ENCODE peak calls at places on chromosomes 13 and 19, in seven cellular contexts. One of them, this sample, is unnamed.

GRCh38 chr13:34776390-34776981 is 165.6 kb upstream of the NBEA start:
- DNase-seq in sigmoid colon: no peak
- DNase-seq in HL-60: no peak
- DNase-seq in GM12892: no peak
- DNase-seq in endothelial cell of umbilical vein: no peak
- DNase-seq in suprapubic skin: no peak
- DNase-seq in HepG2: no peak
- DNase-seq in this sample: no peak

GRCh38 chr13:39779337-39780270 is 124.1 kb downstream of the COG6 start:
- DNase-seq in sigmoid colon: no peak
- DNase-seq in HL-60: no peak
- DNase-seq in GM12892: no peak
- DNase-seq in endothelial cell of umbilical vein: peak
- DNase-seq in suprapubic skin: no peak
- DNase-seq in HepG2: no peak
- DNase-seq in this sample: no peak

GRCh38 chr13:94673841-94674240 is 38.5 kb downstream of the SOX21 start:
- DNase-seq in sigmoid colon: no peak
- DNase-seq in HL-60: no peak
- DNase-seq in GM12892: no peak
- DNase-seq in endothelial cell of umbilical vein: no peak
- DNase-seq in suprapubic skin: no peak
- DNase-seq in HepG2: no peak
- DNase-seq in this sample: no peak

GRCh38 chr13:25046985-25047660 is 48.8 kb upstream of the PABPC3 start:
- DNase-seq in sigmoid colon: no peak
- DNase-seq in HL-60: no peak
- DNase-seq in GM12892: no peak
- DNase-seq in endothelial cell of umbilical vein: no peak
- DNase-seq in suprapubic skin: no peak
- DNase-seq in HepG2: no peak
- DNase-seq in this sample: peak

GRCh38 chr19:42494321-42494720 is 34.0 kb downstream of the CEACAM1 start:
- DNase-seq in sigmoid colon: no peak
- DNase-seq in HL-60: no peak
- DNase-seq in GM12892: no peak
- DNase-seq in endothelial cell of umbilical vein: no peak
- DNase-seq in suprapubic skin: no peak
- DNase-seq in HepG2: no peak
- DNase-seq in this sample: no peak

GRCh38 chr19:4390862-4391693 is 9.3 kb downstream of the SH3GL1 start:
- DNase-seq in sigmoid colon: no peak
- DNase-seq in HL-60: no peak
- DNase-seq in GM12892: no peak
- DNase-seq in endothelial cell of umbilical vein: peak
- DNase-seq in suprapubic skin: no peak
- DNase-seq in HepG2: peak
- DNase-seq in this sample: no peak

GRCh38 chr19:55099557-55100506 is 17.6 kb downstream of the PPP1R12C start:
- DNase-seq in sigmoid colon: no peak
- DNase-seq in HL-60: no peak
- DNase-seq in GM12892: no peak
- DNase-seq in endothelial cell of umbilical vein: no peak
- DNase-seq in suprapubic skin: no peak
- DNase-seq in HepG2: no peak
- DNase-seq in this sample: peak

GRCh38 chr13:30638301-30638700 is 20.6 kb downstream of the USPL1 start:
- DNase-seq in sigmoid colon: no peak
- DNase-seq in HL-60: no peak
- DNase-seq in GM12892: no peak
- DNase-seq in endothelial cell of umbilical vein: no peak
- DNase-seq in suprapubic skin: no peak
- DNase-seq in HepG2: no peak
- DNase-seq in this sample: no peak

GRCh38 chr13:113669231-113669870 is 2.3 kb downstream of the GRK1 start:
- DNase-seq in sigmoid colon: peak
- DNase-seq in HL-60: no peak
- DNase-seq in GM12892: no peak
- DNase-seq in endothelial cell of umbilical vein: no peak
- DNase-seq in suprapubic skin: peak
- DNase-seq in HepG2: no peak
- DNase-seq in this sample: peak

GRCh38 chr13:79860757-79861156 is 379.8 kb downstream of the NDFIP2 start:
- DNase-seq in sigmoid colon: no peak
- DNase-seq in HL-60: no peak
- DNase-seq in GM12892: no peak
- DNase-seq in endothelial cell of umbilical vein: no peak
- DNase-seq in suprapubic skin: no peak
- DNase-seq in HepG2: no peak
- DNase-seq in this sample: no peak
- TF ChIP-seq POLR2AphosphoS5 in sigmoid colon: no peak
- TF ChIP-seq POLR2AphosphoS5 in HL-60: no peak
- TF ChIP-seq POLR2AphosphoS5 in GM12892: no peak
- TF ChIP-seq POLR2AphosphoS5 in endothelial cell of umbilical vein: no peak
- TF ChIP-seq POLR2AphosphoS5 in suprapubic skin: no peak
- TF ChIP-seq POLR2AphosphoS5 in HepG2: no peak
- TF ChIP-seq POLR2AphosphoS5 in this sample: no peak

GRCh38 chr19:660793-661426 is 2.1 kb downstream of the RNF126 start:
- DNase-seq in sigmoid colon: peak
- DNase-seq in HL-60: no peak
- DNase-seq in GM12892: no peak
- DNase-seq in endothelial cell of umbilical vein: no peak
- DNase-seq in suprapubic skin: no peak
- DNase-seq in HepG2: peak
- DNase-seq in this sample: peak
- TF ChIP-seq POLR2AphosphoS5 in sigmoid colon: no peak
- TF ChIP-seq POLR2AphosphoS5 in HL-60: no peak
- TF ChIP-seq POLR2AphosphoS5 in GM12892: no peak
- TF ChIP-seq POLR2AphosphoS5 in endothelial cell of umbilical vein: no peak
- TF ChIP-seq POLR2AphosphoS5 in suprapubic skin: no peak
- TF ChIP-seq POLR2AphosphoS5 in HepG2: peak
- TF ChIP-seq POLR2AphosphoS5 in this sample: no peak

GRCh38 chr19:34962945-34963530 is 991 bp downstream of the ZNF792 start:
- DNase-seq in sigmoid colon: no peak
- DNase-seq in HL-60: no peak
- DNase-seq in GM12892: no peak
- DNase-seq in endothelial cell of umbilical vein: peak
- DNase-seq in suprapubic skin: no peak
- DNase-seq in HepG2: no peak
- DNase-seq in this sample: no peak

GRCh38 chr19:34964598-34964997 is 569 bp upstream of the ZNF792 start:
- DNase-seq in sigmoid colon: no peak
- DNase-seq in HL-60: no peak
- DNase-seq in GM12892: no peak
- DNase-seq in endothelial cell of umbilical vein: no peak
- DNase-seq in suprapubic skin: no peak
- DNase-seq in HepG2: no peak
- DNase-seq in this sample: no peak

GRCh38 chr19:34962281-34962944 is 1.6 kb downstream of the ZNF792 start:
- DNase-seq in sigmoid colon: no peak
- DNase-seq in HL-60: no peak
- DNase-seq in GM12892: no peak
- DNase-seq in endothelial cell of umbilical vein: peak
- DNase-seq in suprapubic skin: no peak
- DNase-seq in HepG2: peak
- DNase-seq in this sample: no peak

GRCh38 chr19:34961775-34962174 is 2.3 kb downstream of the ZNF792 start:
- DNase-seq in sigmoid colon: no peak
- DNase-seq in HL-60: no peak
- DNase-seq in GM12892: no peak
- DNase-seq in endothelial cell of umbilical vein: no peak
- DNase-seq in suprapubic skin: no peak
- DNase-seq in HepG2: no peak
- DNase-seq in this sample: no peak

DNA sequence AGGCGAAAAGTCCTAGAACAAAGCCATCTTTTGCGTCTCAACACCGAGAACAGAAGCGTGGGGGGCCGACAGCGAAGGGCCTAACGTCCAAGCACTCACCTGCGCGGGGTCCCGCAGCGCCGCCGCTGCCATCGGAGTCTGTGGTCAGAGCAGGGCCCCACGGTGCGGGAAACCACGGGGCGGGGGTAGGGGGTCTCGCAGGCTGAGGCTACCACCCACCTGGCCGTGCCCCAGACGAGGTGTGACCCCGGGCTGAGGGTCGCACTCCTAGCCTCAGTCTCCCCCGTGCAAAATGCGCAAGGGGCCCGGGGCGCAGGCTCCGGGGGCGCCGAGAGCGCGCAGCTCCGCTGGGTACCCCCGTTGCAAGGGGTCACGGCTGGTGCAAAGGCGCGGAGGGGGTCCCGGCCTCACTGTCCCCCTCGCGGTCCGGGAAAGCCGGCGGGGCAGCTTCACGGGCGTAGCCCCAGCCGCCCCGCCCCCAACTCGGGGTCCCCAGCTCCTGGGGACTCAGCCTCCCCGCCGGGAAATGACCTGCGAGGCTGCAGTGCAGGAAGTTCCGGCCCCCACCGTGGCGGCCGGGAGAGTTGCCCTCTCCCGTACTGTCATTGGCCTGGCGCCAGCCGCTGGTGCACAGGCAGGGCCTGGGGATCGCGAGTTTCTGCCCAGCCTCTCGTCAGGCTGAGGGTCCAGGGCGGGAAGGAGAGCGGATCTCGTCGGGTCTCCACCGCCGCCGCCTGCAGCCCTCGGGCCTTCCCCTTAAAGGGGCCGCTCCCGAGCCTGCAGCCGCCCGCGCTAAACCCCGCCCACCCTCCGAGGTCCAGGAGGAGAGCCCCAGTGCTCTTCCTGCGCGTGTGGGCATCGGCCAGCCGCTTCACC is at the start of gene ZNF792:
- DNase-seq in sigmoid colon: peak
- DNase-seq in HL-60: no peak
- DNase-seq in GM12892: peak
- DNase-seq in endothelial cell of umbilical vein: peak
- DNase-seq in suprapubic skin: no peak
- DNase-seq in HepG2: peak
- DNase-seq in this sample: peak
- TF ChIP-seq POLR2AphosphoS5 in sigmoid colon: peak
- TF ChIP-seq POLR2AphosphoS5 in HL-60: no peak
- TF ChIP-seq POLR2AphosphoS5 in GM12892: no peak
- TF ChIP-seq POLR2AphosphoS5 in endothelial cell of umbilical vein: peak
- TF ChIP-seq POLR2AphosphoS5 in suprapubic skin: no peak
- TF ChIP-seq POLR2AphosphoS5 in HepG2: peak
- TF ChIP-seq POLR2AphosphoS5 in this sample: peak

DNA sequence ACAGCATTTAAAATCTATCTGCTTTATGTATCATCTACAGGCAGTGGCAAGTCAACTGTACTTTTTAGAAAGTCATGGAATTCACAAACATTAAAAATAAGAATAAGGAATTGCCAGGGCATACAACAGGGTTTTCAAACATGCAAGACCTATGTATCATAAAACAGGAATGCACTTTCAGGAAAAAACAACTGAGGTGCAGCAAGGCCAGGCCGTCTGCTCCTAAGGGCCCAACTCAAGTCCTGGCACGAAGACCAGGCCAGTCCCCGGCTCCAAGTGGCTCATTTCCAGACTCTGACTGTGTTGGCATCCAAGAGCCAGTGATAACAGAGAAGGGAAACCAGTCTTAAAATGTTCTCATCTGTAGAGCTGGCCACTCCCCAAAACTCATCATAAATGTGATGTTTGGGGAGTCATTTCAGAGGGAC is 7.1 kb downstream of the RFX2 start:
- DNase-seq in sigmoid colon: peak
- DNase-seq in HL-60: no peak
- DNase-seq in GM12892: no peak
- DNase-seq in endothelial cell of umbilical vein: peak
- DNase-seq in suprapubic skin: no peak
- DNase-seq in HepG2: no peak
- DNase-seq in this sample: peak
- TF ChIP-seq POLR2AphosphoS5 in sigmoid colon: peak
- TF ChIP-seq POLR2AphosphoS5 in HL-60: no peak
- TF ChIP-seq POLR2AphosphoS5 in GM12892: no peak
- TF ChIP-seq POLR2AphosphoS5 in endothelial cell of umbilical vein: peak
- TF ChIP-seq POLR2AphosphoS5 in suprapubic skin: no peak
- TF ChIP-seq POLR2AphosphoS5 in HepG2: no peak
- TF ChIP-seq POLR2AphosphoS5 in this sample: peak

DNA sequence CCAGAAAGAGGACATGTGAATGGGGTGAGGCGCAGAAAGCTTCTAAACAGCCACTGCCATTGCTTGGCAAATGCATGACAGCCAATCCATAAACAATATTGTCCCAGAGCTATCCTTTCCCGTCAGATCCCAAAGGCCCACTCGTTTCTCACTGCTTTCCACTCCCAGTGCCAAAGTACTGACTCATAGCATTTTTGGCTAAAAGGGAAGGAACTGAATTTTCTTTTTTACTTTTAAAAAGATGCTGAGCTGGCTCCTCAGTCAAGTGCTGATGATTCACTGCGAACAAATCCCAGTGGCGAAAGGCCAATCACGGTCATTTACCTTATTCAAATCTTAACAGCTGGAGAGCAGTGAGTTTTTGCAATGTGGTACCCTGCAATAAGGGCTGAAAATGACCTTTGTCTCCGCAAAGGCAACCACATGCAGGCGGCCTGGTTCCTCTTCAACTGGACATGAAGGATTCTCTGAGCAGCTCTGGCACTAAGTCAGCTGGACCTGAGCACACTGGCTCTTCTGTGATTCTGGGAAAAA is 151.7 kb downstream of the DCLK1 start:
- DNase-seq in sigmoid colon: peak
- DNase-seq in HL-60: no peak
- DNase-seq in GM12892: no peak
- DNase-seq in endothelial cell of umbilical vein: peak
- DNase-seq in suprapubic skin: peak
- DNase-seq in HepG2: no peak
- DNase-seq in this sample: no peak
- TF ChIP-seq POLR2AphosphoS5 in sigmoid colon: peak
- TF ChIP-seq POLR2AphosphoS5 in HL-60: no peak
- TF ChIP-seq POLR2AphosphoS5 in GM12892: no peak
- TF ChIP-seq POLR2AphosphoS5 in endothelial cell of umbilical vein: no peak
- TF ChIP-seq POLR2AphosphoS5 in suprapubic skin: no peak
- TF ChIP-seq POLR2AphosphoS5 in HepG2: no peak
- TF ChIP-seq POLR2AphosphoS5 in this sample: peak

GRCh38 chr13:90738881-90739280 is 608.6 kb upstream of the MIR17HG start:
- DNase-seq in sigmoid colon: no peak
- DNase-seq in HL-60: no peak
- DNase-seq in GM12892: no peak
- DNase-seq in endothelial cell of umbilical vein: no peak
- DNase-seq in suprapubic skin: no peak
- DNase-seq in HepG2: no peak
- DNase-seq in this sample: no peak
- TF ChIP-seq POLR2AphosphoS5 in sigmoid colon: no peak
- TF ChIP-seq POLR2AphosphoS5 in HL-60: no peak
- TF ChIP-seq POLR2AphosphoS5 in GM12892: no peak
- TF ChIP-seq POLR2AphosphoS5 in endothelial cell of umbilical vein: no peak
- TF ChIP-seq POLR2AphosphoS5 in suprapubic skin: no peak
- TF ChIP-seq POLR2AphosphoS5 in HepG2: no peak
- TF ChIP-seq POLR2AphosphoS5 in this sample: no peak

DNA sequence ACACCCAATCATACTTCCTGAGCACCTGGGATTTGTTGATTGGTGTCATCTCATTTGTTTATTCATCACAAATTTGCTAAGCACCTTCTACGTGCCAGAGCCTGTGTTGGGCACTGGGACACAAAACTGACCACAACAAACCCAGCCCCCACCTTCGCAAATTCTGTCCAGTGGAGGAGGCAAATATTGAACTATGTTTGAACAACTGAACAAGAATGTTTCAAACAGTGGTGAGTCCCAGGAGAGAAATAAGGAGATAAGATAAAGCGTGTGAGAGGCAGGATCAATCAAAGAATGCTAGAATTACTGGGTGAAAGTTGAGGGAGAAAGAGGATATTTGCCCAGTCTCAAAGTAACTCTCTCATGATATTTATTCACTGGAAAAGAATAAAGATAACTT is 8.7 kb downstream of the ZNRF4 start:
- DNase-seq in sigmoid colon: no peak
- DNase-seq in HL-60: no peak
- DNase-seq in GM12892: no peak
- DNase-seq in endothelial cell of umbilical vein: no peak
- DNase-seq in suprapubic skin: no peak
- DNase-seq in HepG2: peak
- DNase-seq in this sample: no peak
- TF ChIP-seq POLR2AphosphoS5 in sigmoid colon: no peak
- TF ChIP-seq POLR2AphosphoS5 in HL-60: no peak
- TF ChIP-seq POLR2AphosphoS5 in GM12892: no peak
- TF ChIP-seq POLR2AphosphoS5 in endothelial cell of umbilical vein: no peak
- TF ChIP-seq POLR2AphosphoS5 in suprapubic skin: no peak
- TF ChIP-seq POLR2AphosphoS5 in HepG2: no peak
- TF ChIP-seq POLR2AphosphoS5 in this sample: no peak

GRCh38 chr19:46493236-46494114 is 2.2 kb downstream of the PNMA8B start:
- DNase-seq in sigmoid colon: peak
- DNase-seq in HL-60: peak
- DNase-seq in GM12892: no peak
- DNase-seq in endothelial cell of umbilical vein: no peak
- DNase-seq in suprapubic skin: no peak
- DNase-seq in HepG2: no peak
- DNase-seq in this sample: no peak
- TF ChIP-seq POLR2AphosphoS5 in sigmoid colon: no peak
- TF ChIP-seq POLR2AphosphoS5 in HL-60: no peak
- TF ChIP-seq POLR2AphosphoS5 in GM12892: no peak
- TF ChIP-seq POLR2AphosphoS5 in endothelial cell of umbilical vein: no peak
- TF ChIP-seq POLR2AphosphoS5 in suprapubic skin: no peak
- TF ChIP-seq POLR2AphosphoS5 in HepG2: no peak
- TF ChIP-seq POLR2AphosphoS5 in this sample: no peak

This sample was measured in upper lobe of left lung.